ENCODE peak calls at places on chromosomes 1 and 21, in eight cellular contexts. B is left ventricle myocardium inferior, V is adrenal gland, J is RWPE2, D is kidney epithelial cell, P is K562, S is GM23248, U is pancreas. Q is an unnamed sample. For H3K36me3, the result is how much of the 10 kb centered on the place peaks cover.

GRCh38 chr1:3733603-3734591 is 18.4 kb upstream of the CCDC27 start:
- DNase-seq in U (no peak), D (no peak), V (no peak), P (no peak), S (no peak), B (no peak), J (peak), Q (no peak)

GRCh38 chr1:21590116-21590905 is 78.8 kb downstream of the RAP1GAP start:
- DNase-seq in D (no peak), P (no peak), S (no peak), J (no peak), U (no peak), B (no peak), V (no peak), Q (no peak)

GRCh38 chr1:219582310-219582709 is 30.6 kb downstream of the ZC3H11B start:
- DNase-seq in J (no peak), B (no peak), P (no peak), S (peak), U (no peak), D (no peak), V (no peak), Q (no peak)

GRCh38 chr1:66368261-66368660 is 165.7 kb upstream of the SGIP1 start:
- DNase-seq in S (no peak), V (no peak), B (no peak), U (no peak), P (no peak), J (no peak), D (no peak), Q (no peak)

GRCh38 chr1:196071452-196071851 is 536.8 kb downstream of the KCNT2 start:
- DNase-seq in J (no peak), V (no peak), D (no peak), B (no peak), U (no peak), S (no peak), P (no peak), Q (no peak)

GRCh38 chr1:28507646-28508434 is 2.0 kb downstream of the RCC1 start:
- DNase-seq in D (no peak), B (no peak), U (no peak), J (no peak), P (peak), S (peak), V (no peak), Q (no peak)

GRCh38 chr1:207021139-207021861 is 11.3 kb downstream of the C1orf116 start:
- DNase-seq in B (no peak), U (no peak), J (no peak), P (peak), D (no peak), V (no peak), S (no peak), Q (no peak)

GRCh38 chr1:30083800-30084464 is 639.5 kb downstream of the MATN1 start:
- DNase-seq in P (no peak), U (no peak), D (peak), J (no peak), B (no peak), V (no peak), S (peak), Q (no peak)

GRCh38 chr1:8497196-8497878 is 179.4 kb downstream of the SLC45A1 start:
- DNase-seq in P (no peak), D (no peak), J (no peak), V (no peak), U (no peak), S (peak), B (no peak), Q (no peak)

GRCh38 chr21:43291347-43291950 is 122.6 kb downstream of the CRYAA start:
- DNase-seq in B (peak), P (no peak), S (no peak), V (no peak), J (peak), D (no peak), U (no peak), Q (no peak)

GRCh38 chr1:232635778-232636356 is 5.9 kb upstream of the SIPA1L2 start:
- DNase-seq in V (no peak), B (no peak), U (no peak), P (peak), D (no peak), J (no peak), S (peak), Q (no peak)

GRCh38 chr1:32014199-32014936 is 700 bp downstream of the KHDRBS1 start:
- DNase-seq in D (no peak), U (peak), S (peak), J (no peak), B (peak), P (peak), V (peak), Q (peak)

GRCh38 chr1:40232444-40232843 is 15.3 kb upstream of the TMCO2 start:
- DNase-seq in V (no peak), S (no peak), U (no peak), B (no peak), J (no peak), D (no peak), P (peak), Q (no peak)

GRCh38 chr1:7987528-7987927 is 26.0 kb downstream of the PARK7 start:
- DNase-seq in S (no peak), U (no peak), D (no peak), B (no peak), V (no peak), P (no peak), J (no peak), Q (no peak)

GRCh38 chr1:183457449-183457848 is 14.8 kb upstream of the SMG7 start:
- DNase-seq in B (no peak), D (no peak), V (no peak), S (no peak), P (no peak), U (no peak), J (no peak), Q (no peak)

GRCh38 chr1:202189012-202189790 is 4.4 kb upstream of the LGR6 start:
- DNase-seq in S (peak), B (peak), P (peak), V (peak), D (no peak), J (no peak), U (peak), Q (peak)

GRCh38 chr21:16579538-16579937 is 849.8 kb downstream of the USP25 start:
- DNase-seq in U (no peak), B (no peak), P (no peak), V (no peak), J (no peak), S (no peak), D (no peak), Q (no peak)

GRCh38 chr1:66996018-66996682 is 57.8 kb downstream of the SLC35D1 start:
- DNase-seq in J (no peak), V (peak), S (peak), U (peak), D (peak), B (no peak), P (peak), Q (no peak)

GRCh38 chr1:38277646-38278045 is 231.1 kb upstream of the POU3F1 start:
- DNase-seq in P (no peak), D (no peak), U (no peak), V (no peak), J (no peak), B (no peak), S (no peak), Q (no peak)

GRCh38 chr1:178500091-178500770 is 3.5 kb upstream of the CLEC20A start:
- DNase-seq in D (no peak), P (no peak), B (no peak), U (no peak), V (no peak), S (peak), J (no peak), Q (no peak)

GRCh38 chr1:38835230-38835827 is 24.2 kb downstream of the RRAGC start:
- DNase-seq in S (peak), U (peak), J (no peak), P (peak), D (peak), V (peak), B (no peak), Q (no peak)

GRCh38 chr1:115765091-115765490 is 3.4 kb downstream of the CASQ2 start:
- DNase-seq in S (no peak), D (no peak), V (no peak), J (no peak), P (no peak), B (no peak), U (no peak), Q (no peak)

GRCh38 chr1:115767403-115767802 is 1.1 kb downstream of the CASQ2 start:
- DNase-seq in V (no peak), P (no peak), U (no peak), B (no peak), J (no peak), S (no peak), D (no peak), Q (no peak)

GRCh38 chr1:115771094-115771846 is 2.8 kb upstream of the CASQ2 start:
- DNase-seq in S (peak), D (no peak), B (no peak), J (no peak), P (no peak), U (peak), V (no peak), Q (no peak)

GRCh38 chr1:115771847-115772457 is 3.4 kb upstream of the CASQ2 start:
- DNase-seq in V (peak), U (peak), S (peak), J (peak), B (peak), D (no peak), P (peak), Q (peak)

DNA sequence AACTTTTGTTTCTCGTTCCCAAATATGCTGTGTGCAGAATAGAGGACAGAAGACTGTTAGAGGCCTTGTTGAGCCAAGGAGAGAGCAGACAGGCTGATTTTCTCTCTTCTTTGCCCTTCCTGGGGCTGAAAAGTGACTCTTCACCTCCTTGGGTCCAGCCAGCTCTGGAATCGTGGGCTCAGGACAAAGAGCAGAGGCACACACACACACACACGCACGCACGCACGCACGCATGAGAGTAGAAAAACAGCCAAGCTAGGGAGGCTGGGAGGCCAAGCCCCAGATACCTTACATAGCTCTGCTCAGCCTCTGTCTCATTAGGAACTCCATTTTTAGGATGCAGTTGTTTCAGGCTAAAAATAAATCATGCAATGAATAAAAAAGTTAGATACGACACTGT is at the start of gene CASQ2:
- DNase-seq in D (no peak), J (no peak), V (no peak), S (no peak), B (peak), P (no peak), U (no peak), Q (peak)
- H3K4me3 ChIP-seq in D (no peak), J (no peak), V (no peak), S (no peak), B (peak), P (no peak), U (no peak), Q (peak)

GRCh38 chr1:180181996-180182675 is 27.5 kb downstream of the QSOX1 start:
- DNase-seq in J (peak), D (no peak), S (no peak), V (no peak), P (no peak), U (no peak), B (no peak), Q (no peak)

GRCh38 chr1:180182721-180183311 is 28.1 kb downstream of the QSOX1 start:
- DNase-seq in V (no peak), S (no peak), B (no peak), U (no peak), D (no peak), J (peak), P (no peak), Q (no peak)

GRCh38 chr1:180185281-180185680 is 30.6 kb downstream of the QSOX1 start:
- DNase-seq in S (no peak), U (no peak), J (peak), V (no peak), B (no peak), P (no peak), D (no peak), Q (no peak)

GRCh38 chr1:180183426-180183825 is 28.8 kb downstream of the QSOX1 start:
- DNase-seq in P (no peak), D (no peak), U (no peak), V (no peak), S (no peak), B (no peak), J (peak), Q (no peak)

GRCh38 chr1:180184041-180184440 is 29.4 kb downstream of the QSOX1 start:
- DNase-seq in B (no peak), J (peak), V (no peak), D (no peak), P (no peak), S (no peak), U (no peak), Q (no peak)
- H3K36me3 ChIP-seq in B (half or more), J (half or more), V (under half), D (under half), P (under half), S (under half), U (half or more), Q (half or more)

DNA sequence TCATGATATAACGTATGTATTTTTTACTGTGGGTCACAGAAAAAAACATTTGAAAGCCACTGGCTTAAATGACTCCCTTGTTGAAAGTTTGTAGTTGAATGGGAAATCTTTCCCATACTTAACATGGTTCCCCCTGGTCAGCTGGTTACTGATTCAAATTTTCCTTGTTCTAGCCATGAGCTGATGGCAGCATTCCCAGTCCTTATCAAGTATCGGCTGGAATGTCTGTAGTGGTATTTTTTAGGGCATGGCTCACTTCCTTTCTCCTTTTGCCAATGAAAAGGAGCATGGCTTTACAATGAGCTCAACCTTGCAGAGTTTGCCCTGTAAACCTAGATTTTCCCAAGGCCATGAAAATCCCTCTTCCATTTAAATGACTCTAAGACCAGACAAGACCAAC is 55.7 kb downstream of the GIPC2 start:
- DNase-seq in V (peak), U (peak), J (no peak), B (no peak), P (no peak), S (peak), D (peak), Q (no peak)
- H3K4me3 ChIP-seq in V (no peak), U (no peak), J (no peak), B (no peak), P (no peak), S (peak), D (no peak), Q (no peak)

DNA sequence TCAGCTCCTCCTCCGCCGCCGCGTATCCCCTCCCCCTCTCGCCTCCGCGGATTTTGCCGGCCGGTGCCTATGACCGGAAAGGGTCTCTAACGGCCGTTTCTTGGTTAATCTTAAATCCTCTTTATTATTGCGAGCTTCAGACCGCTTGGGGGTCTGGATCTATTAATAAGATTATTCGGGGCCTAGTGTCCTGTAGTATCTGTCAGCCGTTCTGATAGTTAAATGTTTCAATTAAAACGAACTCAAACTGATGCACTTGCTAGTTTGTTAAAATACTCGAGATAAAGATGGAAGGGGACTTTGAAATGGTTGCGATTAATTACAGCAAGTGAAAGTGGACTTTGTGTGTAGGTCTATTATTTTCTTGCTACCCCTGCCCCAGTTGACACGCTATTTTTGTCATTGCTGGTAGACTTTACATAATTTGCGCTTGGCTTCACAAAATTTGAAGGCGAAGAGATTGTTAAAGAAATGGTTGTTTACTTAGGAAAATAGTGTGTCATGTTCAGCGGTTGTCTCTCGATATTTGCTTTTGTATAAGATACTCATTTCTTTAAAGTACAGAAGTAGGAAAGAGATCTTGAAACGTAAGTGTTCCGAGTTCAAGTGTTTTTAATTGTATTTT is 779 bp downstream of the SON start:
- DNase-seq in J (no peak), P (peak), V (peak), U (no peak), D (no peak), B (peak), S (peak), Q (peak)
- H3K36me3 ChIP-seq in J (half or more), P (half or more), V (under half), U (under half), D (under half), B (under half), S (under half), Q (under half)

GRCh38 chr1:115838426-115838804 is 2.5 kb downstream of the NHLH2 start:
- DNase-seq in U (no peak), J (no peak), S (no peak), V (no peak), P (no peak), B (no peak), D (no peak), Q (no peak)
- H3K4me3 ChIP-seq in U (no peak), J (peak), S (peak), V (no peak), P (no peak), B (peak), D (no peak), Q (peak)

GRCh38 chr1:160209656-160210046 is 4.5 kb downstream of the PEA15 start:
- DNase-seq in J (no peak), V (peak), B (peak), D (no peak), P (no peak), U (no peak), S (peak), Q (peak)
- H3K36me3 ChIP-seq in J (half or more), V (under half), B (under half), D (under half), P (half or more), U (under half), S (under half), Q (under half)